ENCODE peak calls at places on chromosomes 12 and 14, in six cellular contexts. C is AG10803, P is WTC11, V is AG09319, W is EL, Z is T-helper 2 cell. R is an unnamed sample.

GRCh38 chr14:38350102-38350501 is 94.2 kb upstream of the CLEC14A start:
- DNase-seq in C (no peak), P (no peak), V (no peak), W (no peak), Z (no peak), R (no peak)

GRCh38 chr12:101703487-101703886 is 6.0 kb downstream of the CHPT1 start:
- DNase-seq in C (no peak), P (no peak), V (no peak), W (no peak), Z (no peak), R (no peak)

GRCh38 chr14:34930591-34931069 is 52.2 kb upstream of the SRP54 start:
- DNase-seq in C (no peak), P (no peak), V (no peak), W (no peak), Z (no peak), R (no peak)

GRCh38 chr12:19665105-19665900 is 226.0 kb downstream of the AEBP2 start:
- DNase-seq in C (no peak), P (no peak), V (no peak), W (no peak), Z (no peak), R (no peak)

GRCh38 chr12:81369175-81369574 is 291.3 kb downstream of the ACSS3 start:
- DNase-seq in C (no peak), P (no peak), V (no peak), W (no peak), Z (no peak), R (no peak)

GRCh38 chr12:22409071-22409951 is 74.8 kb upstream of the ST8SIA1 start:
- DNase-seq in C (no peak), P (no peak), V (no peak), W (no peak), Z (no peak), R (peak)

GRCh38 chr12:132099739-132100138 is 44.4 kb downstream of the DDX51 start:
- DNase-seq in C (no peak), P (no peak), V (no peak), W (no peak), Z (no peak), R (no peak)

GRCh38 chr14:102251161-102251560 is 53.8 kb downstream of the MOK start:
- DNase-seq in C (no peak), P (no peak), V (no peak), W (no peak), Z (no peak), R (no peak)

GRCh38 chr12:54993181-54993835 is 8.7 kb upstream of the TESPA1 start:
- DNase-seq in C (peak), P (peak), V (peak), W (peak), Z (no peak), R (peak)

GRCh38 chr14:71070169-71070568 is 162.9 kb downstream of the PCNX1 start:
- DNase-seq in C (no peak), P (no peak), V (no peak), W (peak), Z (no peak), R (no peak)

GRCh38 chr12:28500373-28501024 is 310.2 kb downstream of the CCDC91 start:
- DNase-seq in C (peak), P (no peak), V (no peak), W (peak), Z (no peak), R (no peak)

GRCh38 chr14:96519970-96520369 is 17.8 kb downstream of the PAPOLA start:
- DNase-seq in C (no peak), P (no peak), V (no peak), W (no peak), Z (no peak), R (no peak)

GRCh38 chr14:99522025-99522401 is 40.8 kb downstream of the CCNK start:
- DNase-seq in C (no peak), P (peak), V (no peak), W (no peak), Z (no peak), R (no peak)

GRCh38 chr12:116880213-116880816 is 926 bp downstream of the HRK start:
- DNase-seq in C (no peak), P (no peak), V (no peak), W (no peak), Z (no peak), R (no peak)

GRCh38 chr14:49621114-49621881 is 699 bp downstream of the MGAT2 start:
- DNase-seq in C (peak), P (peak), V (no peak), W (peak), Z (peak), R (no peak)

GRCh38 chr12:47504775-47505446 is 200.9 kb downstream of the RPAP3 start:
- DNase-seq in C (peak), P (no peak), V (no peak), W (peak), Z (no peak), R (no peak)

GRCh38 chr12:115619061-115619460 is 658.4 kb downstream of the MED13L start:
- DNase-seq in C (no peak), P (no peak), V (no peak), W (no peak), Z (no peak), R (no peak)

GRCh38 chr12:132161046-132161781 is 17.0 kb downstream of the NOC4L start:
- DNase-seq in C (peak), P (no peak), V (no peak), W (peak), Z (no peak), R (no peak)

GRCh38 chr12:98745578-98746391 is 100.7 kb downstream of the APAF1 start:
- DNase-seq in C (peak), P (peak), V (no peak), W (peak), Z (no peak), R (no peak)

GRCh38 chr12:1474567-1475153 is 119.7 kb downstream of the FBXL14 start:
- DNase-seq in C (peak), P (no peak), V (peak), W (peak), Z (no peak), R (no peak)

GRCh38 chr12:64452559-64453329 is 824 bp downstream of the TBK1 start:
- DNase-seq in C (peak), P (no peak), V (peak), W (peak), Z (no peak), R (no peak)

GRCh38 chr14:102568115-102568614 is 24.3 kb upstream of the RCOR1 start:
- DNase-seq in C (no peak), P (peak), V (no peak), W (no peak), Z (no peak), R (no peak)

GRCh38 chr14:88297306-88297705 is 25.8 kb downstream of the KCNK10 start:
- DNase-seq in C (no peak), P (no peak), V (no peak), W (no peak), Z (no peak), R (no peak)

GRCh38 chr12:57892232-57892987 is 45.9 kb upstream of the CTDSP2 start:
- DNase-seq in C (no peak), P (no peak), V (no peak), W (no peak), Z (no peak), R (no peak)

GRCh38 chr14:102949062-102949800 is 26.8 kb downstream of the AMN start:
- DNase-seq in C (peak), P (no peak), V (no peak), W (peak), Z (no peak), R (no peak)

GRCh38 chr14:44149597-44149996 is 357.5 kb downstream of the FSCB start:
- DNase-seq in C (no peak), P (peak), V (no peak), W (no peak), Z (no peak), R (no peak)

GRCh38 chr12:120666577-120667390 is 20.2 kb upstream of the MLEC start:
- DNase-seq in C (no peak), P (peak), V (no peak), W (no peak), Z (no peak), R (no peak)